ENCODE peak calls at places on chromosome 1, in seven cellular contexts. One of them, this sample, is unnamed.
A peak's percentile ranks its signal among the peaks of the same experiment; 100 is the strongest.

GRCh38 chr1:237303929-237304328 is 261.9 kb downstream of the RYR2 start:
- DNase-seq in GM12891: no peak
- DNase-seq in breast epithelium: no peak
- DNase-seq in endothelial cell of umbilical vein: no peak
- DNase-seq in GM12878: no peak
- DNase-seq in ovary: no peak
- DNase-seq in suprapubic skin: no peak
- DNase-seq in this sample: no peak

GRCh38 chr1:32907435-32907834 is 6.2 kb upstream of the TMEM54 start:
- DNase-seq in GM12891: no peak
- DNase-seq in breast epithelium: no peak
- DNase-seq in endothelial cell of umbilical vein: no peak
- DNase-seq in GM12878: no peak
- DNase-seq in ovary: no peak
- DNase-seq in suprapubic skin: no peak
- DNase-seq in this sample: no peak

GRCh38 chr1:12457771-12458170 is 160.2 kb downstream of the DHRS3 start:
- DNase-seq in GM12891: no peak
- DNase-seq in breast epithelium: no peak
- DNase-seq in endothelial cell of umbilical vein: no peak
- DNase-seq in GM12878: no peak
- DNase-seq in ovary: no peak
- DNase-seq in suprapubic skin: no peak
- DNase-seq in this sample: no peak

GRCh38 chr1:203461717-203462116 is 13.9 kb upstream of the PRELP start:
- DNase-seq in GM12891: no peak
- DNase-seq in breast epithelium: no peak
- DNase-seq in endothelial cell of umbilical vein: no peak
- DNase-seq in GM12878: no peak
- DNase-seq in ovary: no peak
- DNase-seq in suprapubic skin: no peak
- DNase-seq in this sample: no peak

GRCh38 chr1:115448282-115449044 is 110.4 kb upstream of the NGF start:
- DNase-seq in GM12891: no peak
- DNase-seq in breast epithelium: no peak
- DNase-seq in endothelial cell of umbilical vein: no peak
- DNase-seq in GM12878: no peak
- DNase-seq in ovary: no peak
- DNase-seq in suprapubic skin: no peak
- DNase-seq in this sample: no peak

GRCh38 chr1:220690140-220691038 is at the start of gene C1orf115:
- DNase-seq in GM12891: peak; percentile 56
- DNase-seq in breast epithelium: peak; percentile 82
- DNase-seq in endothelial cell of umbilical vein: peak; percentile 81
- DNase-seq in GM12878: no peak
- DNase-seq in ovary: peak; percentile 90
- DNase-seq in suprapubic skin: peak; percentile 72
- DNase-seq in this sample: peak; percentile 66

GRCh38 chr1:191963286-191963685 is 195.0 kb upstream of the RGS18 start:
- DNase-seq in GM12891: no peak
- DNase-seq in breast epithelium: no peak
- DNase-seq in endothelial cell of umbilical vein: no peak
- DNase-seq in GM12878: no peak
- DNase-seq in ovary: no peak
- DNase-seq in suprapubic skin: no peak
- DNase-seq in this sample: no peak

GRCh38 chr1:201886103-201886885 is 2.4 kb upstream of the SHISA4 start:
- DNase-seq in GM12891: no peak
- DNase-seq in breast epithelium: no peak
- DNase-seq in endothelial cell of umbilical vein: no peak
- DNase-seq in GM12878: no peak
- DNase-seq in ovary: peak; percentile 14
- DNase-seq in suprapubic skin: peak; percentile 35
- DNase-seq in this sample: peak; percentile 61

GRCh38 chr1:239677362-239677761 is 291.0 kb downstream of the CHRM3 start:
- DNase-seq in GM12891: no peak
- DNase-seq in breast epithelium: no peak
- DNase-seq in endothelial cell of umbilical vein: no peak
- DNase-seq in GM12878: no peak
- DNase-seq in ovary: no peak
- DNase-seq in suprapubic skin: no peak
- DNase-seq in this sample: no peak

GRCh38 chr1:204560590-204560989 is 44.4 kb downstream of the MDM4 start:
- DNase-seq in GM12891: no peak
- DNase-seq in breast epithelium: no peak
- DNase-seq in endothelial cell of umbilical vein: no peak
- DNase-seq in GM12878: no peak
- DNase-seq in ovary: no peak
- DNase-seq in suprapubic skin: no peak
- DNase-seq in this sample: no peak

GRCh38 chr1:29124366-29125236 is 898 bp upstream of the TMEM200B start:
- DNase-seq in GM12891: peak; percentile 64
- DNase-seq in breast epithelium: peak; percentile 73
- DNase-seq in endothelial cell of umbilical vein: peak; percentile 72
- DNase-seq in GM12878: no peak
- DNase-seq in ovary: peak; percentile 95
- DNase-seq in suprapubic skin: peak; percentile 92
- DNase-seq in this sample: peak; percentile 22

GRCh38 chr1:46489638-46490602 is at the start of gene DMBX1:
- DNase-seq in GM12891: peak; percentile 67
- DNase-seq in breast epithelium: no peak
- DNase-seq in endothelial cell of umbilical vein: no peak
- DNase-seq in GM12878: no peak
- DNase-seq in ovary: no peak
- DNase-seq in suprapubic skin: no peak
- DNase-seq in this sample: no peak

GRCh38 chr1:77354996-77355395 is 73.2 kb downstream of the AK5 start:
- DNase-seq in GM12891: no peak
- DNase-seq in breast epithelium: no peak
- DNase-seq in endothelial cell of umbilical vein: no peak
- DNase-seq in GM12878: no peak
- DNase-seq in ovary: no peak
- DNase-seq in suprapubic skin: no peak
- DNase-seq in this sample: no peak

GRCh38 chr1:150076066-150076465 is 8.5 kb downstream of the VPS45 start:
- DNase-seq in GM12891: no peak
- DNase-seq in breast epithelium: no peak
- DNase-seq in endothelial cell of umbilical vein: no peak
- DNase-seq in GM12878: peak; percentile 12
- DNase-seq in ovary: no peak
- DNase-seq in suprapubic skin: no peak
- DNase-seq in this sample: no peak

GRCh38 chr1:172885411-172885810 is 165.3 kb downstream of the TNFSF18 start:
- DNase-seq in GM12891: no peak
- DNase-seq in breast epithelium: no peak
- DNase-seq in endothelial cell of umbilical vein: no peak
- DNase-seq in GM12878: no peak
- DNase-seq in ovary: no peak
- DNase-seq in suprapubic skin: no peak
- DNase-seq in this sample: no peak

GRCh38 chr1:185517808-185518419 is 200.9 kb upstream of the IVNS1ABP start:
- DNase-seq in GM12891: no peak
- DNase-seq in breast epithelium: no peak
- DNase-seq in endothelial cell of umbilical vein: no peak
- DNase-seq in GM12878: no peak
- DNase-seq in ovary: no peak
- DNase-seq in suprapubic skin: no peak
- DNase-seq in this sample: no peak

GRCh38 chr1:234875953-234876814 is 252.5 kb downstream of the TOMM20 start:
- DNase-seq in GM12891: peak; percentile 44
- DNase-seq in breast epithelium: no peak
- DNase-seq in endothelial cell of umbilical vein: peak; percentile 90
- DNase-seq in GM12878: no peak
- DNase-seq in ovary: no peak
- DNase-seq in suprapubic skin: no peak
- DNase-seq in this sample: peak; percentile 51

GRCh38 chr1:52477876-52478275 is 73.5 kb downstream of the PRPF38A start:
- DNase-seq in GM12891: no peak
- DNase-seq in breast epithelium: no peak
- DNase-seq in endothelial cell of umbilical vein: no peak
- DNase-seq in GM12878: no peak
- DNase-seq in ovary: no peak
- DNase-seq in suprapubic skin: no peak
- DNase-seq in this sample: no peak
- TF ChIP-seq POLR2A in GM12891: no peak
- TF ChIP-seq POLR2A in breast epithelium: no peak
- TF ChIP-seq POLR2A in endothelial cell of umbilical vein: no peak
- TF ChIP-seq POLR2A in GM12878: no peak
- TF ChIP-seq POLR2A in ovary: no peak
- TF ChIP-seq POLR2A in suprapubic skin: no peak
- TF ChIP-seq POLR2A in this sample: no peak

GRCh38 chr1:156115514-156116374 is 1.2 kb downstream of the LMNA start:
- DNase-seq in GM12891: no peak
- DNase-seq in breast epithelium: peak; percentile 75
- DNase-seq in endothelial cell of umbilical vein: peak; percentile 61
- DNase-seq in GM12878: no peak
- DNase-seq in ovary: peak; percentile 77
- DNase-seq in suprapubic skin: peak; percentile 89
- DNase-seq in this sample: peak; percentile 79
- TF ChIP-seq POLR2A in GM12891: no peak
- TF ChIP-seq POLR2A in breast epithelium: no peak
- TF ChIP-seq POLR2A in endothelial cell of umbilical vein: peak; percentile 77
- TF ChIP-seq POLR2A in GM12878: no peak
- TF ChIP-seq POLR2A in ovary: no peak
- TF ChIP-seq POLR2A in suprapubic skin: no peak
- TF ChIP-seq POLR2A in this sample: peak; percentile 56

GRCh38 chr1:2204384-2205190 is 10.0 kb upstream of the FAAP20 start:
- DNase-seq in GM12891: peak; percentile 97
- DNase-seq in breast epithelium: peak; percentile 75
- DNase-seq in endothelial cell of umbilical vein: peak; percentile 70
- DNase-seq in GM12878: no peak
- DNase-seq in ovary: peak; percentile 91
- DNase-seq in suprapubic skin: peak; percentile 92
- DNase-seq in this sample: peak; percentile 78
- TF ChIP-seq POLR2A in GM12891: no peak
- TF ChIP-seq POLR2A in breast epithelium: no peak
- TF ChIP-seq POLR2A in endothelial cell of umbilical vein: peak; percentile 65
- TF ChIP-seq POLR2A in GM12878: no peak
- TF ChIP-seq POLR2A in ovary: peak; percentile 53
- TF ChIP-seq POLR2A in suprapubic skin: no peak
- TF ChIP-seq POLR2A in this sample: peak; percentile 57

DNA sequence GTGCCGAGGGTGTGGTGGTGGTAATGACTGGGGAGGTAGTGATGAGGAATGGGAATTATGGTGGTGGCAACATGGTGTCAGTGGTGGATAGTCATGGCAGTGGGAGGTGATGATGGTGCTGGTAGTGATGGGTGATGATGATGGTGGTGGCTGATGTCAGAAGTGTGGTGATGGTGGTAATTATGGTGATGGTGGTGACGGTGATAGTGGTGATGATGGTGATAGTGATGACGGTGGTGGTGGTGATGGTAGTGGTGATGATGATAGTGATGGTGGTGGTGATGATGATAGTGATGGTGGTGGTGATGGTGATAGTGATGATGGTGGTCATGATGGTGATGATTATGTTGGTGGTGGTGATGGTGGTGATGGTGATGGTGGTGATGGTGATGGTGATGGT is 162.8 kb downstream of the NPHP4 start:
- DNase-seq in GM12891: no peak
- DNase-seq in breast epithelium: no peak
- DNase-seq in endothelial cell of umbilical vein: no peak
- DNase-seq in GM12878: no peak
- DNase-seq in ovary: no peak
- DNase-seq in suprapubic skin: no peak
- DNase-seq in this sample: no peak
- TF ChIP-seq POLR2A in GM12891: no peak
- TF ChIP-seq POLR2A in breast epithelium: no peak
- TF ChIP-seq POLR2A in endothelial cell of umbilical vein: no peak
- TF ChIP-seq POLR2A in GM12878: no peak
- TF ChIP-seq POLR2A in ovary: no peak
- TF ChIP-seq POLR2A in suprapubic skin: no peak
- TF ChIP-seq POLR2A in this sample: no peak

GRCh38 chr1:10325521-10325920 is 73.3 kb upstream of the PGD start:
- DNase-seq in GM12891: no peak
- DNase-seq in breast epithelium: no peak
- DNase-seq in endothelial cell of umbilical vein: no peak
- DNase-seq in GM12878: no peak
- DNase-seq in ovary: no peak
- DNase-seq in suprapubic skin: no peak
- DNase-seq in this sample: no peak
- TF ChIP-seq POLR2A in GM12891: no peak
- TF ChIP-seq POLR2A in breast epithelium: no peak
- TF ChIP-seq POLR2A in endothelial cell of umbilical vein: no peak
- TF ChIP-seq POLR2A in GM12878: no peak
- TF ChIP-seq POLR2A in ovary: no peak
- TF ChIP-seq POLR2A in suprapubic skin: no peak
- TF ChIP-seq POLR2A in this sample: no peak

GRCh38 chr1:1890506-1891348 is at the start of gene GNB1:
- DNase-seq in GM12891: peak; percentile 95
- DNase-seq in breast epithelium: peak; percentile 81
- DNase-seq in endothelial cell of umbilical vein: peak; percentile 86
- DNase-seq in GM12878: peak; percentile 48
- DNase-seq in ovary: peak; percentile 95
- DNase-seq in suprapubic skin: peak; percentile 91
- DNase-seq in this sample: peak; percentile 68
- TF ChIP-seq POLR2A in GM12891: no peak
- TF ChIP-seq POLR2A in breast epithelium: no peak
- TF ChIP-seq POLR2A in endothelial cell of umbilical vein: no peak
- TF ChIP-seq POLR2A in GM12878: peak; percentile 38
- TF ChIP-seq POLR2A in ovary: peak; percentile 78
- TF ChIP-seq POLR2A in suprapubic skin: no peak
- TF ChIP-seq POLR2A in this sample: peak; percentile 75